ENCODE peak calls at places on chromosomes 16 and 17, in five cellular contexts. D is DMS53; H is activated CD8-positive, alpha-beta T cell treated with anti-CD3 and anti-CD28 coated beads, Interleukin-2, amount 10 ng/mL, durations not matched to agents 7 days and 5 days; Q is NT2/D1; K is SJSA1. J is an unnamed sample.

GRCh38 chr16:12601290-12601900 is 202.3 kb downstream of the CPPED1 start:
- DNase-seq in D (no peak), H (no peak), Q (no peak), K (no peak), J (no peak)

GRCh38 chr17:83101805-83102480 is 22.5 kb downstream of the METRNL start:
- DNase-seq in D (peak), H (no peak), Q (no peak), K (no peak), J (no peak)

GRCh38 chr17:20156196-20157077 is 147.3 kb downstream of the SPECC1 start:
- DNase-seq in D (peak), H (peak), Q (peak), K (peak), J (no peak)

GRCh38 chr16:71426069-71426879 is 15.6 kb downstream of the TLE7 start:
- DNase-seq in D (peak), H (peak), Q (peak), K (no peak), J (peak)

GRCh38 chr17:45579529-45580495 is 89.3 kb upstream of the PLEKHM1 start:
- DNase-seq in D (no peak), H (no peak), Q (no peak), K (no peak), J (no peak)

GRCh38 chr17:11612956-11613355 is 14.7 kb downstream of the DNAH9 start:
- DNase-seq in D (no peak), H (no peak), Q (no peak), K (no peak), J (no peak)

GRCh38 chr16:10598157-10598556 is 17.8 kb upstream of the EMP2 start:
- DNase-seq in D (no peak), H (no peak), Q (no peak), K (no peak), J (no peak)

GRCh38 chr17:65190467-65191095 is 53.4 kb downstream of the RGS9 start:
- DNase-seq in D (no peak), H (no peak), Q (no peak), K (no peak), J (peak)

GRCh38 chr16:14321542-14321941 is 250.4 kb downstream of the MRTFB start:
- DNase-seq in D (no peak), H (no peak), Q (no peak), K (no peak), J (no peak)

GRCh38 chr16:61676740-61677139 is 359.5 kb downstream of the CDH8 start:
- DNase-seq in D (no peak), H (no peak), Q (no peak), K (no peak), J (no peak)

GRCh38 chr16:57651344-57652333 is 16.5 kb upstream of the ADGRG3 start:
- DNase-seq in D (no peak), H (peak), Q (no peak), K (no peak), J (no peak)

GRCh38 chr17:18954321-18954720 is 2.4 kb downstream of the SLC5A10 start:
- DNase-seq in D (no peak), H (no peak), Q (no peak), K (no peak), J (no peak)

GRCh38 chr17:61371606-61372005 is 28.0 kb upstream of the TBX2 start:
- DNase-seq in D (no peak), H (no peak), Q (no peak), K (no peak), J (no peak)

GRCh38 chr16:88976359-88977027 is 514 bp downstream of the CBFA2T3 start:
- DNase-seq in D (peak), H (no peak), Q (no peak), K (no peak), J (no peak)

GRCh38 chr16:77374384-77374783 is 60.5 kb downstream of the ADAMTS18 start:
- DNase-seq in D (peak), H (no peak), Q (no peak), K (no peak), J (no peak)

GRCh38 chr16:84611041-84611440 is 6.8 kb downstream of the COTL1 start:
- DNase-seq in D (no peak), H (no peak), Q (no peak), K (no peak), J (no peak)

GRCh38 chr17:67700037-67700436 is 17.7 kb upstream of the NOL11 start:
- DNase-seq in D (no peak), H (no peak), Q (no peak), K (no peak), J (no peak)

J was measured in amniotic stem cell.